ENCODE peak calls at places on chromosomes 4 and X, in ten cellular contexts. One of them, this sample, is unnamed.

GRCh38 chrX:136491832-136492231 is 4.1 kb downstream of the BRS3 start:
- DNase-seq in RWPE1: no peak
- DNase-seq in MCF 10A: no peak
- DNase-seq in GM13976: no peak
- DNase-seq in fibroblast of pulmonary artery: no peak
- DNase-seq in cardiac muscle cell: no peak
- DNase-seq in WTC11: no peak
- DNase-seq in heart right ventricle: no peak
- DNase-seq in ovary: no peak
- DNase-seq in epithelial cell of proximal tubule: no peak
- DNase-seq in this sample: no peak

GRCh38 chrX:150486011-150486410 is 82.4 kb upstream of the MTM1 start:
- DNase-seq in cardiac muscle cell: peak; percentile 46
- DNase-seq in GM13976: no peak
- DNase-seq in RWPE1: peak; percentile 17
- DNase-seq in MCF 10A: peak; percentile 71
- DNase-seq in fibroblast of pulmonary artery: peak; percentile 71
- DNase-seq in epithelial cell of proximal tubule: no peak
- DNase-seq in WTC11: peak; percentile 49
- DNase-seq in heart right ventricle: peak; percentile 37
- DNase-seq in ovary: peak; percentile 58
- DNase-seq in this sample: no peak

GRCh38 chrX:23344208-23344903 is 9.7 kb downstream of the PTCHD1 start:
- DNase-seq in cardiac muscle cell: no peak
- DNase-seq in fibroblast of pulmonary artery: no peak
- DNase-seq in epithelial cell of proximal tubule: no peak
- DNase-seq in MCF 10A: no peak
- DNase-seq in ovary: no peak
- DNase-seq in GM13976: no peak
- DNase-seq in heart right ventricle: no peak
- DNase-seq in RWPE1: no peak
- DNase-seq in WTC11: no peak
- DNase-seq in this sample: no peak

GRCh38 chr4:168397611-168398169 is 79.1 kb upstream of the DDX60 start:
- DNase-seq in epithelial cell of proximal tubule: no peak
- DNase-seq in heart right ventricle: no peak
- DNase-seq in RWPE1: no peak
- DNase-seq in fibroblast of pulmonary artery: no peak
- DNase-seq in WTC11: no peak
- DNase-seq in cardiac muscle cell: no peak
- DNase-seq in ovary: no peak
- DNase-seq in MCF 10A: no peak
- DNase-seq in GM13976: no peak
- DNase-seq in this sample: no peak

GRCh38 chrX:154775611-154776349 is 13.1 kb downstream of the DKC1 start:
- DNase-seq in WTC11: no peak
- DNase-seq in heart right ventricle: no peak
- DNase-seq in RWPE1: peak; percentile 20
- DNase-seq in cardiac muscle cell: peak; percentile 53
- DNase-seq in MCF 10A: peak; percentile 69
- DNase-seq in epithelial cell of proximal tubule: peak; percentile 52
- DNase-seq in GM13976: no peak
- DNase-seq in ovary: no peak
- DNase-seq in fibroblast of pulmonary artery: peak; percentile 29
- DNase-seq in this sample: no peak

GRCh38 chr4:94974773-94975172 is 217.0 kb downstream of the BMPR1B start:
- DNase-seq in ovary: no peak
- DNase-seq in MCF 10A: peak; percentile 60
- DNase-seq in WTC11: no peak
- DNase-seq in cardiac muscle cell: no peak
- DNase-seq in GM13976: no peak
- DNase-seq in heart right ventricle: no peak
- DNase-seq in fibroblast of pulmonary artery: peak; percentile 67
- DNase-seq in RWPE1: peak; percentile 7
- DNase-seq in epithelial cell of proximal tubule: peak; percentile 39
- DNase-seq in this sample: no peak

GRCh38 chr4:160091631-160092030 is 988.8 kb downstream of the RAPGEF2 start:
- DNase-seq in cardiac muscle cell: no peak
- DNase-seq in WTC11: no peak
- DNase-seq in heart right ventricle: no peak
- DNase-seq in fibroblast of pulmonary artery: no peak
- DNase-seq in MCF 10A: peak; percentile 40
- DNase-seq in RWPE1: peak; percentile 45
- DNase-seq in epithelial cell of proximal tubule: no peak
- DNase-seq in ovary: no peak
- DNase-seq in GM13976: no peak
- DNase-seq in this sample: no peak

GRCh38 chr4:41015031-41015675 is 199.2 kb downstream of the APBB2 start:
- DNase-seq in fibroblast of pulmonary artery: no peak
- DNase-seq in heart right ventricle: no peak
- DNase-seq in epithelial cell of proximal tubule: no peak
- DNase-seq in MCF 10A: no peak
- DNase-seq in RWPE1: no peak
- DNase-seq in cardiac muscle cell: no peak
- DNase-seq in ovary: no peak
- DNase-seq in GM13976: no peak
- DNase-seq in WTC11: no peak
- DNase-seq in this sample: no peak

GRCh38 chr4:71545168-71545567 is 206.3 kb downstream of the SLC4A4 start:
- DNase-seq in epithelial cell of proximal tubule: no peak
- DNase-seq in GM13976: no peak
- DNase-seq in RWPE1: no peak
- DNase-seq in fibroblast of pulmonary artery: peak; percentile 7
- DNase-seq in ovary: no peak
- DNase-seq in MCF 10A: no peak
- DNase-seq in heart right ventricle: no peak
- DNase-seq in cardiac muscle cell: no peak
- DNase-seq in WTC11: no peak
- DNase-seq in this sample: no peak

GRCh38 chrX:21721175-21721574 is 36.7 kb downstream of the SMPX start:
- DNase-seq in heart right ventricle: no peak
- DNase-seq in RWPE1: no peak
- DNase-seq in epithelial cell of proximal tubule: no peak
- DNase-seq in GM13976: no peak
- DNase-seq in ovary: no peak
- DNase-seq in fibroblast of pulmonary artery: no peak
- DNase-seq in MCF 10A: no peak
- DNase-seq in WTC11: no peak
- DNase-seq in cardiac muscle cell: no peak
- DNase-seq in this sample: no peak

GRCh38 chr4:169024762-169025161 is 14.7 kb upstream of the CBR4 start:
- DNase-seq in fibroblast of pulmonary artery: peak; percentile 74
- DNase-seq in WTC11: no peak
- DNase-seq in epithelial cell of proximal tubule: no peak
- DNase-seq in RWPE1: peak; percentile 57
- DNase-seq in ovary: no peak
- DNase-seq in heart right ventricle: no peak
- DNase-seq in GM13976: peak; percentile 65
- DNase-seq in MCF 10A: peak; percentile 51
- DNase-seq in cardiac muscle cell: peak; percentile 23
- DNase-seq in this sample: no peak

GRCh38 chr4:15755321-15755750 is 22.8 kb upstream of the CD38 start:
- DNase-seq in fibroblast of pulmonary artery: peak; percentile 49
- DNase-seq in RWPE1: no peak
- DNase-seq in epithelial cell of proximal tubule: no peak
- DNase-seq in WTC11: no peak
- DNase-seq in MCF 10A: peak; percentile 67
- DNase-seq in GM13976: no peak
- DNase-seq in heart right ventricle: no peak
- DNase-seq in ovary: no peak
- DNase-seq in cardiac muscle cell: no peak
- DNase-seq in this sample: no peak

GRCh38 chr4:38860788-38861424 is 4.3 kb upstream of the TLR6 start:
- DNase-seq in heart right ventricle: no peak
- DNase-seq in WTC11: peak; percentile 76
- DNase-seq in MCF 10A: peak; percentile 72
- DNase-seq in RWPE1: no peak
- DNase-seq in fibroblast of pulmonary artery: peak; percentile 57
- DNase-seq in epithelial cell of proximal tubule: no peak
- DNase-seq in ovary: no peak
- DNase-seq in GM13976: peak; percentile 71
- DNase-seq in cardiac muscle cell: peak; percentile 67
- DNase-seq in this sample: no peak

GRCh38 chrX:46683023-46683422 is 75.9 kb downstream of the SLC9A7 start:
- DNase-seq in MCF 10A: no peak
- DNase-seq in GM13976: no peak
- DNase-seq in fibroblast of pulmonary artery: peak; percentile 13
- DNase-seq in epithelial cell of proximal tubule: no peak
- DNase-seq in cardiac muscle cell: no peak
- DNase-seq in ovary: no peak
- DNase-seq in WTC11: peak; percentile 9
- DNase-seq in RWPE1: no peak
- DNase-seq in heart right ventricle: no peak
- DNase-seq in this sample: no peak

GRCh38 chrX:17564689-17565409 is 172.4 kb upstream of the SCML1 start:
- DNase-seq in RWPE1: no peak
- DNase-seq in heart right ventricle: peak; percentile 11
- DNase-seq in ovary: no peak
- DNase-seq in cardiac muscle cell: no peak
- DNase-seq in epithelial cell of proximal tubule: no peak
- DNase-seq in GM13976: no peak
- DNase-seq in fibroblast of pulmonary artery: no peak
- DNase-seq in MCF 10A: peak; percentile 69
- DNase-seq in WTC11: no peak
- DNase-seq in this sample: no peak

GRCh38 chrX:39201305-39201990 is 400.2 kb downstream of the MID1IP1 start:
- DNase-seq in GM13976: no peak
- DNase-seq in MCF 10A: peak; percentile 19
- DNase-seq in epithelial cell of proximal tubule: no peak
- DNase-seq in ovary: no peak
- DNase-seq in fibroblast of pulmonary artery: no peak
- DNase-seq in heart right ventricle: no peak
- DNase-seq in WTC11: no peak
- DNase-seq in cardiac muscle cell: no peak
- DNase-seq in RWPE1: peak; percentile 10
- DNase-seq in this sample: no peak

GRCh38 chrX:108224727-108225455 is 133.3 kb downstream of the ATG4A start:
- DNase-seq in GM13976: peak; percentile 24
- DNase-seq in WTC11: peak; percentile 12
- DNase-seq in cardiac muscle cell: peak; percentile 73
- DNase-seq in MCF 10A: peak; percentile 53
- DNase-seq in epithelial cell of proximal tubule: peak; percentile 25
- DNase-seq in ovary: no peak
- DNase-seq in fibroblast of pulmonary artery: peak; percentile 48
- DNase-seq in heart right ventricle: no peak
- DNase-seq in RWPE1: peak; percentile 26
- DNase-seq in this sample: no peak

GRCh38 chr4:89196056-89196674 is 84.8 kb downstream of the TIGD2 start:
- DNase-seq in cardiac muscle cell: no peak
- DNase-seq in ovary: no peak
- DNase-seq in heart right ventricle: no peak
- DNase-seq in WTC11: no peak
- DNase-seq in RWPE1: no peak
- DNase-seq in GM13976: no peak
- DNase-seq in MCF 10A: no peak
- DNase-seq in fibroblast of pulmonary artery: no peak
- DNase-seq in epithelial cell of proximal tubule: no peak
- DNase-seq in this sample: no peak

GRCh38 chrX:103417370-103417769 is 41.0 kb downstream of the BEX3 start:
- DNase-seq in MCF 10A: no peak
- DNase-seq in cardiac muscle cell: no peak
- DNase-seq in heart right ventricle: no peak
- DNase-seq in ovary: no peak
- DNase-seq in WTC11: no peak
- DNase-seq in GM13976: no peak
- DNase-seq in RWPE1: no peak
- DNase-seq in fibroblast of pulmonary artery: no peak
- DNase-seq in epithelial cell of proximal tubule: no peak
- DNase-seq in this sample: no peak

GRCh38 chr4:121096629-121097028 is 24.3 kb upstream of the NDNF start:
- DNase-seq in fibroblast of pulmonary artery: peak; percentile 68
- DNase-seq in ovary: no peak
- DNase-seq in RWPE1: peak; percentile 34
- DNase-seq in epithelial cell of proximal tubule: no peak
- DNase-seq in GM13976: peak; percentile 18
- DNase-seq in MCF 10A: peak; percentile 36
- DNase-seq in WTC11: no peak
- DNase-seq in cardiac muscle cell: peak; percentile 57
- DNase-seq in heart right ventricle: no peak
- DNase-seq in this sample: no peak
- TF ChIP-seq CTCF in fibroblast of pulmonary artery: peak; percentile 52
- TF ChIP-seq CTCF in ovary: peak; percentile 24
- TF ChIP-seq CTCF in RWPE1: peak; percentile 52
- TF ChIP-seq CTCF in epithelial cell of proximal tubule: peak; percentile 53
- TF ChIP-seq CTCF in GM13976: no peak
- TF ChIP-seq CTCF in MCF 10A: peak; percentile 34
- TF ChIP-seq CTCF in WTC11: peak; percentile 37
- TF ChIP-seq CTCF in cardiac muscle cell: peak; percentile 49
- TF ChIP-seq CTCF in heart right ventricle: peak; percentile 40
- TF ChIP-seq CTCF in this sample: peak; percentile 84

GRCh38 chrX:72128881-72129280 is 2.8 kb downstream of the RTL5 start:
- DNase-seq in heart right ventricle: no peak
- DNase-seq in epithelial cell of proximal tubule: no peak
- DNase-seq in RWPE1: no peak
- DNase-seq in ovary: no peak
- DNase-seq in WTC11: peak; percentile 55
- DNase-seq in cardiac muscle cell: peak; percentile 65
- DNase-seq in GM13976: no peak
- DNase-seq in fibroblast of pulmonary artery: peak; percentile 16
- DNase-seq in MCF 10A: peak; percentile 16
- DNase-seq in this sample: no peak
- TF ChIP-seq CTCF in heart right ventricle: no peak
- TF ChIP-seq CTCF in epithelial cell of proximal tubule: peak; percentile 44
- TF ChIP-seq CTCF in RWPE1: no peak
- TF ChIP-seq CTCF in ovary: no peak
- TF ChIP-seq CTCF in WTC11: peak; percentile 34
- TF ChIP-seq CTCF in cardiac muscle cell: peak; percentile 38
- TF ChIP-seq CTCF in GM13976: no peak
- TF ChIP-seq CTCF in fibroblast of pulmonary artery: peak; percentile 43
- TF ChIP-seq CTCF in MCF 10A: peak; percentile 10
- TF ChIP-seq CTCF in this sample: peak; percentile 55

DNA sequence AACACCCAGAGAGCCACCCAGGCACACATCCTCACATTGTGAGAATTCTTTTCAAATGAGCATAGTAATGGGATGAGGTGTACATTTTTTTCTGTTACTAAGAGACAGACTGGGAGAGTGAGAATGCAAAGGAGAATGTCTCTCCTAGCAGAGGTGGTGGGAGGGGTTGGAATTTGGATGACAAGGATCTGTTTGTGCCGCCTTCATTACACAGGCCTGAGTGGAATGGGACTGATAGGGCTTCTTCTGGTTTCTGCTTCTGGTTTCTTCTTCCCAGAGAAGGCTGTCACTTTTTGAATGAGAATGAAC is 55.3 kb downstream of the C4orf51 start:
- DNase-seq in RWPE1: peak; percentile 89
- DNase-seq in GM13976: no peak
- DNase-seq in epithelial cell of proximal tubule: peak; percentile 97
- DNase-seq in heart right ventricle: no peak
- DNase-seq in MCF 10A: peak; percentile 80
- DNase-seq in cardiac muscle cell: peak; percentile 3
- DNase-seq in WTC11: no peak
- DNase-seq in fibroblast of pulmonary artery: peak; percentile 94
- DNase-seq in ovary: no peak
- DNase-seq in this sample: no peak
- TF ChIP-seq CTCF in RWPE1: no peak
- TF ChIP-seq CTCF in GM13976: no peak
- TF ChIP-seq CTCF in epithelial cell of proximal tubule: no peak
- TF ChIP-seq CTCF in heart right ventricle: no peak
- TF ChIP-seq CTCF in MCF 10A: no peak
- TF ChIP-seq CTCF in cardiac muscle cell: no peak
- TF ChIP-seq CTCF in WTC11: no peak
- TF ChIP-seq CTCF in fibroblast of pulmonary artery: no peak
- TF ChIP-seq CTCF in ovary: no peak
- TF ChIP-seq CTCF in this sample: no peak

GRCh38 chrX:132592880-132593279 is 104.0 kb upstream of the MBNL3 start:
- DNase-seq in WTC11: peak; percentile 11
- DNase-seq in cardiac muscle cell: peak; percentile 49
- DNase-seq in epithelial cell of proximal tubule: no peak
- DNase-seq in ovary: no peak
- DNase-seq in GM13976: no peak
- DNase-seq in fibroblast of pulmonary artery: peak; percentile 8
- DNase-seq in MCF 10A: no peak
- DNase-seq in RWPE1: no peak
- DNase-seq in heart right ventricle: no peak
- DNase-seq in this sample: no peak
- TF ChIP-seq CTCF in WTC11: no peak
- TF ChIP-seq CTCF in cardiac muscle cell: peak; percentile 50
- TF ChIP-seq CTCF in epithelial cell of proximal tubule: peak; percentile 57
- TF ChIP-seq CTCF in ovary: no peak
- TF ChIP-seq CTCF in GM13976: peak; percentile 14
- TF ChIP-seq CTCF in fibroblast of pulmonary artery: peak; percentile 37
- TF ChIP-seq CTCF in MCF 10A: peak; percentile 18
- TF ChIP-seq CTCF in RWPE1: no peak
- TF ChIP-seq CTCF in heart right ventricle: no peak
- TF ChIP-seq CTCF in this sample: peak; percentile 63

This sample was measured in type B pancreatic cell.